ENCODE peak calls at places on chromosomes 6 and 20, in four cellular contexts. T is CD8-positive, alpha-beta T cell; L is HTR-8/SVneo; Y is germinal center. S is an unnamed sample.

GRCh38 chr6:127031511-127031910 is 87.0 kb upstream of the RSPO3 start:
- DNase-seq in T (no peak), L (no peak), Y (no peak), S (no peak)

GRCh38 chr20:8505817-8506216 is 373.8 kb downstream of the PLCB1 start:
- DNase-seq in T (no peak), L (no peak), Y (no peak), S (no peak)

GRCh38 chr6:38436726-38437465 is 202.8 kb downstream of the BTBD9 start:
- DNase-seq in T (no peak), L (peak), Y (no peak), S (no peak)

GRCh38 chr6:33199687-33200233 is 705 bp downstream of the RXRB start:
- DNase-seq in T (peak), L (peak), Y (peak), S (peak)

GRCh38 chr20:40195742-40196141 is 493.3 kb downstream of the MAFB start:
- DNase-seq in T (no peak), L (no peak), Y (no peak), S (no peak)

GRCh38 chr6:64259372-64259771 is 623.8 kb downstream of the PHF3 start:
- DNase-seq in T (no peak), L (no peak), Y (no peak), S (no peak)

GRCh38 chr20:5863040-5863811 is 87.1 kb downstream of the TRMT6 start:
- DNase-seq in T (no peak), L (peak), Y (no peak), S (no peak)

GRCh38 chr20:44615169-44615791 is 32.9 kb downstream of the PKIG start:
- DNase-seq in T (no peak), L (no peak), Y (no peak), S (no peak)

GRCh38 chr6:138382498-138383265 is 5.0 kb downstream of the SMIM28 start:
- DNase-seq in T (no peak), L (no peak), Y (no peak), S (no peak)

GRCh38 chr6:67219336-67219735 is 1415.7 kb upstream of the ADGRB3 start:
- DNase-seq in T (no peak), L (no peak), Y (no peak), S (no peak)

GRCh38 chr6:389622-390021 is 1.9 kb upstream of the IRF4 start:
- DNase-seq in T (no peak), L (no peak), Y (no peak), S (peak)

GRCh38 chr6:111952326-111952725 is 79.1 kb upstream of the FYN start:
- DNase-seq in T (no peak), L (no peak), Y (no peak), S (no peak)